ENCODE peak calls at places on chromosome 13, in eight cellular contexts. O is NCI-H2171 treated with DMSO at 0.1 percent for 48 hours; B is GM04504; R is left kidney; H is astrocyte of the spinal cord; F is C1 segment of cervical spinal cord; I is frontal cortex; S is stimulated activated CD4-positive, alpha-beta T cell treated with anti-CD3 and anti-CD28 coated beads, Interleukin-1b, Interleukin-23, amount 100 ng/mL, for 1 hour. N is an unnamed sample.

GRCh38 chr13:85068231-85068630 is 731.0 kb downstream of the SLITRK6 start:
- DNase-seq in O (no peak), I (no peak), S (no peak), R (no peak), F (no peak), H (no peak), B (no peak), N (no peak)

GRCh38 chr13:98041081-98041820 is 87.8 kb downstream of the IPO5 start:
- DNase-seq in R (no peak), F (no peak), S (no peak), O (no peak), H (no peak), I (no peak), B (peak; percentile 60), N (no peak)

GRCh38 chr13:97574926-97575325 is 141.0 kb downstream of the RAP2A start:
- DNase-seq in O (no peak), B (no peak), F (no peak), I (no peak), R (peak; percentile 45), S (no peak), H (peak; percentile 3), N (peak; percentile 21)

GRCh38 chr13:113403255-113404104 is 39.5 kb upstream of the GRTP1 start:
- DNase-seq in H (no peak), R (no peak), F (no peak), S (no peak), B (no peak), I (no peak), O (no peak), N (no peak)

GRCh38 chr13:51564252-51564651 is 20.0 kb upstream of the WDFY2 start:
- DNase-seq in B (no peak), S (no peak), I (no peak), F (no peak), O (no peak), H (no peak), R (no peak), N (no peak)

GRCh38 chr13:97108535-97108910 is 113.6 kb upstream of the MBNL2 start:
- DNase-seq in B (no peak), O (no peak), I (no peak), R (no peak), F (no peak), S (no peak), H (peak; percentile 32), N (no peak)

GRCh38 chr13:48536851-48537250 is 4.0 kb upstream of the RCBTB2 start:
- DNase-seq in O (no peak), S (no peak), B (no peak), H (no peak), F (no peak), I (no peak), R (no peak), N (no peak)

GRCh38 chr13:32125221-32125621 is 93.6 kb downstream of the FRY start:
- DNase-seq in S (no peak), H (no peak), B (peak; percentile 79), O (no peak), R (no peak), I (no peak), F (no peak), N (no peak)

GRCh38 chr13:31310781-31311180 is 111.0 kb downstream of the B3GLCT start:
- DNase-seq in F (no peak), I (no peak), S (no peak), O (peak; percentile 76), B (no peak), R (peak; percentile 73), H (no peak), N (peak; percentile 55)

GRCh38 chr13:75258159-75258782 is 223.7 kb downstream of the TBC1D4 start:
- DNase-seq in I (no peak), H (peak; percentile 69), O (peak; percentile 64), R (peak; percentile 69), F (no peak), B (peak; percentile 32), S (no peak), N (no peak)

GRCh38 chr13:86920960-86921359 is 750.2 kb upstream of the SLITRK5 start:
- DNase-seq in R (no peak), B (no peak), S (no peak), H (no peak), F (no peak), I (no peak), O (no peak), N (no peak)

GRCh38 chr13:97212540-97213146 is 9.5 kb upstream of the MBNL2 start:
- DNase-seq in S (no peak), B (no peak), O (no peak), R (peak; percentile 25), I (no peak), F (no peak), H (peak; percentile 46), N (no peak)

GRCh38 chr13:20105161-20105689 is 55.6 kb downstream of the GJA3 start:
- DNase-seq in I (no peak), F (no peak), O (no peak), B (no peak), H (no peak), R (no peak), S (no peak), N (no peak)

GRCh38 chr13:30159446-30159839 is 147.9 kb downstream of the KATNAL1 start:
- DNase-seq in B (no peak), R (no peak), S (no peak), F (no peak), H (peak; percentile 91), I (no peak), O (no peak), N (no peak)